ENCODE peak calls at places on chromosomes 4 and X, in seven cellular contexts. J is T-helper 1 cell; S is cardiac muscle cell; T is effector memory CD4-positive, alpha-beta T cell; P is activated CD8-positive, alpha-beta memory T cell treated with anti-CD3 and anti-CD28 coated beads for 1 hour; I is A549; C is activated naive CD8-positive, alpha-beta T cell treated with anti-CD3 and anti-CD28 coated beads, Interleukin-2, amount 50 U/mL, for 24 hours. K is an unnamed sample.
A peak's percentile ranks its signal among the peaks of the same experiment; 100 is the strongest.

GRCh38 chr4:153573881-153574807 is 108.0 kb downstream of the TMEM131L start:
- DNase-seq in J (peak; percentile 38), S (peak; percentile 54), T (peak; percentile 39), P (peak; percentile 43), I (peak; percentile 4), C (peak; percentile 50), K (peak; percentile 39)

GRCh38 chrX:136209016-136209738 is 42.0 kb downstream of the MAP7D3 start:
- DNase-seq in J (peak; percentile 25), S (peak; percentile 33), T (peak; percentile 30), P (no peak), I (peak; percentile 60), C (peak; percentile 14), K (peak; percentile 54)

GRCh38 chr4:69057620-69058409 is 38.5 kb upstream of the UGT2B7 start:
- DNase-seq in J (no peak), S (peak; percentile 5), T (no peak), P (no peak), I (no peak), C (no peak), K (peak; percentile 67)

GRCh38 chr4:127788517-127788916 is 6.4 kb downstream of the HSPA4L start:
- DNase-seq in J (no peak), S (no peak), T (no peak), P (no peak), I (no peak), C (no peak), K (peak; percentile 69)

GRCh38 chrX:45761920-45762319 is 561.2 kb upstream of the DIPK2B start:
- DNase-seq in J (no peak), S (no peak), T (no peak), P (no peak), I (no peak), C (no peak), K (no peak)

GRCh38 chrX:109485470-109486340 is 3.8 kb upstream of the GUCY2F start:
- DNase-seq in J (peak; percentile 25), S (peak; percentile 82), T (peak; percentile 34), P (peak; percentile 22), I (peak; percentile 15), C (peak; percentile 31), K (peak; percentile 57)

GRCh38 chr4:82798168-82799005 is at the start of gene SCD5:
- DNase-seq in J (no peak), S (peak; percentile 68), T (peak; percentile 44), P (peak; percentile 36), I (peak; percentile 53), C (peak; percentile 58), K (peak; percentile 54)

GRCh38 chrX:97065066-97065465 is 181.4 kb downstream of the RPA4 start:
- DNase-seq in J (no peak), S (no peak), T (no peak), P (no peak), I (no peak), C (no peak), K (no peak)

GRCh38 chrX:19840899-19841648 is 46.3 kb downstream of the SH3KBP1 start:
- DNase-seq in J (no peak), S (no peak), T (peak; percentile 18), P (no peak), I (no peak), C (peak; percentile 45), K (peak; percentile 96)

GRCh38 chr4:119048446-119048845 is 87.2 kb upstream of the MYOZ2 start:
- DNase-seq in J (no peak), S (no peak), T (no peak), P (no peak), I (no peak), C (no peak), K (no peak)

GRCh38 chr4:2570551-2571222 is 34.2 kb downstream of the FAM193A start:
- DNase-seq in J (no peak), S (no peak), T (no peak), P (peak; percentile 9), I (no peak), C (peak; percentile 68), K (no peak)

GRCh38 chr4:83613023-83613422 is 77.1 kb downstream of the GPAT3 start:
- DNase-seq in J (no peak), S (no peak), T (no peak), P (no peak), I (no peak), C (no peak), K (no peak)

GRCh38 chrX:49276671-49277519 is 7.3 kb downstream of the PPP1R3F start:
- DNase-seq in J (no peak), S (no peak), T (no peak), P (no peak), I (no peak), C (no peak), K (no peak)

GRCh38 chr4:159269143-159269542 is 166.3 kb downstream of the RAPGEF2 start:
- DNase-seq in J (no peak), S (no peak), T (no peak), P (no peak), I (no peak), C (no peak), K (no peak)

GRCh38 chr4:2469192-2469984 is 482 bp downstream of the RNF4 start:
- DNase-seq in J (peak; percentile 66), S (peak; percentile 62), T (peak; percentile 67), P (peak; percentile 55), I (peak; percentile 25), C (peak; percentile 81), K (peak; percentile 60)

GRCh38 chrX:102976793-102977495 is 39.9 kb downstream of the RAB40AL start:
- DNase-seq in J (no peak), S (no peak), T (no peak), P (no peak), I (no peak), C (no peak), K (no peak)

GRCh38 chr4:42995343-42995944 is 102.9 kb downstream of the GRXCR1 start:
- DNase-seq in J (no peak), S (peak; percentile 56), T (no peak), P (no peak), I (peak; percentile 3), C (no peak), K (peak; percentile 63)

GRCh38 chrX:13506574-13506973 is 62.8 kb upstream of the EGFL6 start:
- DNase-seq in J (peak; percentile 13), S (peak; percentile 63), T (peak; percentile 31), P (peak; percentile 23), I (peak; percentile 31), C (peak; percentile 41), K (peak; percentile 37)

GRCh38 chr4:41446391-41446790 is 91.6 kb upstream of the LIMCH1 start:
- DNase-seq in J (no peak), S (no peak), T (no peak), P (no peak), I (no peak), C (no peak), K (no peak)

GRCh38 chr4:116599859-116600258 is 485.5 kb downstream of the TRAM1L1 start:
- DNase-seq in J (no peak), S (no peak), T (no peak), P (no peak), I (no peak), C (peak; percentile 13), K (peak; percentile 24)

GRCh38 chr4:6768539-6768905 is 14.0 kb upstream of the KIAA0232 start:
- DNase-seq in J (no peak), S (no peak), T (no peak), P (no peak), I (no peak), C (no peak), K (peak; percentile 35)

GRCh38 chr4:8331567-8331955 is 62.0 kb downstream of the HTRA3 start:
- DNase-seq in J (no peak), S (no peak), T (no peak), P (no peak), I (no peak), C (no peak), K (no peak)

GRCh38 chr4:40621592-40622512 is 7.8 kb downstream of the RBM47 start:
- DNase-seq in J (no peak), S (no peak), T (no peak), P (no peak), I (peak; percentile 52), C (peak; percentile 19), K (peak; percentile 91)

GRCh38 chrX:134631404-134632346 is 26.6 kb downstream of the PLAC1 start:
- DNase-seq in J (no peak), S (no peak), T (no peak), P (no peak), I (no peak), C (no peak), K (no peak)

GRCh38 chrX:124230573-124231300 is 101.7 kb upstream of the TEX13D start:
- DNase-seq in J (no peak), S (no peak), T (no peak), P (no peak), I (no peak), C (no peak), K (no peak)

GRCh38 chr4:113159901-113160545 is 110.6 kb downstream of the ANK2 start:
- DNase-seq in J (no peak), S (no peak), T (no peak), P (no peak), I (no peak), C (no peak), K (no peak)

GRCh38 chr4:117311215-117311614 is 225.8 kb upstream of the TRAM1L1 start:
- DNase-seq in J (no peak), S (no peak), T (no peak), P (no peak), I (no peak), C (no peak), K (no peak)

GRCh38 chr4:159607824-159608223 is 504.9 kb downstream of the RAPGEF2 start:
- DNase-seq in J (no peak), S (no peak), T (no peak), P (no peak), I (no peak), C (no peak), K (peak; percentile 74)

GRCh38 chr4:5953003-5953951 is 60.4 kb upstream of the CRMP1 start:
- DNase-seq in J (no peak), S (no peak), T (no peak), P (no peak), I (no peak), C (no peak), K (no peak)

GRCh38 chr4:53654300-53654758 is 63.0 kb upstream of the LNX1 start:
- DNase-seq in J (no peak), S (no peak), T (no peak), P (no peak), I (no peak), C (no peak), K (no peak)

GRCh38 chr4:78776031-78776728 is at the start of gene BMP2K:
- DNase-seq in J (peak; percentile 69), S (peak; percentile 90), T (peak; percentile 72), P (peak; percentile 65), I (peak; percentile 39), C (peak; percentile 78), K (peak; percentile 92)

GRCh38 chr4:79078339-79078738 is 139.1 kb upstream of the PAQR3 start:
- DNase-seq in J (no peak), S (no peak), T (no peak), P (no peak), I (no peak), C (no peak), K (no peak)

GRCh38 chrX:41127476-41128192 is 42.4 kb downstream of the USP9X start:
- DNase-seq in J (no peak), S (no peak), T (no peak), P (no peak), I (no peak), C (no peak), K (no peak)